ENCODE peak calls at places on chromosomes 4 and X, in nine cellular contexts. Z is stimulated activated CD4-positive, alpha-beta T cell treated with anti-CD3 and anti-CD28 coated beads, Interleukin-2, amount 100 ng/mL, for 48 hours; I is NCI-H2171 treated with DMSO at 0.1 percent for 48 hours; V is suprapubic skin; S is SK-MEL-5; T is spleen; D is sciatic nerve; A is colonic mucosa; M is hippocampal formation. R is an unnamed sample.

GRCh38 chrX:23901065-23901464 is 6.7 kb downstream of the APOO start:
- DNase-seq in V (no peak), I (no peak), Z (no peak), M (no peak), T (no peak), D (no peak), S (peak; percentile 76), A (no peak), R (peak; percentile 39)

GRCh38 chrX:17007134-17007768 is 60.8 kb downstream of the REPS2 start:
- DNase-seq in T (no peak), V (no peak), S (peak; percentile 47), I (no peak), M (peak; percentile 19), Z (no peak), D (no peak), A (no peak), R (peak; percentile 29)

GRCh38 chr4:123564758-123565346 is 168.3 kb downstream of the SPRY1 start:
- DNase-seq in T (no peak), D (no peak), A (peak; percentile 80), Z (peak; percentile 19), M (peak; percentile 24), S (peak; percentile 94), V (no peak), I (peak; percentile 53), R (peak; percentile 81)

GRCh38 chr4:86927843-86928395 is 6.9 kb upstream of the AFF1 start:
- DNase-seq in Z (no peak), I (no peak), V (no peak), A (no peak), M (no peak), D (no peak), T (no peak), S (no peak), R (peak; percentile 12)

GRCh38 chr4:385934-386707 is 48.5 kb downstream of the ZNF141 start:
- DNase-seq in S (no peak), Z (no peak), T (no peak), V (no peak), I (no peak), M (no peak), A (no peak), D (no peak), R (no peak)

GRCh38 chr4:3312362-3312761 is 19.5 kb downstream of the RGS12 start:
- DNase-seq in V (no peak), Z (no peak), T (peak; percentile 14), S (no peak), A (no peak), I (no peak), M (no peak), D (no peak), R (no peak)

GRCh38 chr4:169615467-169616106 is 3.2 kb upstream of the NEK1 start:
- DNase-seq in A (no peak), V (no peak), T (no peak), D (no peak), Z (no peak), S (peak; percentile 17), M (no peak), I (no peak), R (no peak)

GRCh38 chrX:108699368-108699767 is 37.0 kb downstream of the IRS4 start:
- DNase-seq in A (no peak), I (peak; percentile 3), S (peak; percentile 75), V (no peak), T (no peak), M (no peak), Z (no peak), D (no peak), R (peak; percentile 7)

GRCh38 chr4:2472187-2472586 is 3.3 kb downstream of the RNF4 start:
- DNase-seq in I (no peak), T (peak; percentile 15), M (no peak), S (no peak), Z (no peak), A (no peak), V (no peak), D (no peak), R (no peak)

GRCh38 chr4:15003441-15003890 is 1.2 kb downstream of the CPEB2 start:
- DNase-seq in I (no peak), T (peak; percentile 95), D (peak; percentile 73), Z (peak; percentile 36), V (peak; percentile 82), A (peak; percentile 54), M (peak; percentile 43), S (no peak), R (peak; percentile 39)

GRCh38 chr4:109411964-109412363 is 21.7 kb upstream of the SEC24B start:
- DNase-seq in A (no peak), T (no peak), Z (no peak), D (no peak), M (peak; percentile 10), V (no peak), S (peak; percentile 32), I (no peak), R (no peak)

GRCh38 chr4:20603671-20604313 is 96.5 kb upstream of the PACRGL start:
- DNase-seq in S (no peak), M (no peak), T (no peak), I (no peak), V (no peak), A (no peak), D (no peak), Z (no peak), R (no peak)

GRCh38 chr4:2796261-2797187 is 3.6 kb downstream of the SH3BP2 start:
- DNase-seq in A (peak; percentile 90), D (peak; percentile 77), Z (no peak), M (no peak), V (peak; percentile 78), T (peak; percentile 83), I (no peak), S (no peak), R (no peak)

GRCh38 chr4:24791043-24791442 is 4.3 kb upstream of the SOD3 start:
- DNase-seq in D (no peak), I (no peak), V (no peak), S (no peak), T (no peak), M (no peak), A (no peak), Z (no peak), R (no peak)

GRCh38 chr4:23930750-23931488 is 41.1 kb upstream of the PPARGC1A start:
- DNase-seq in A (peak; percentile 40), T (no peak), I (no peak), V (peak; percentile 90), M (peak; percentile 22), D (no peak), S (peak; percentile 95), Z (no peak), R (no peak)

GRCh38 chrX:133444952-133445831 is 29.9 kb upstream of the GPC4 start:
- DNase-seq in I (peak; percentile 77), T (no peak), Z (no peak), S (peak; percentile 43), D (no peak), V (no peak), M (no peak), A (peak; percentile 34), R (peak; percentile 15)

GRCh38 chr4:175540151-175540550 is 271.9 kb downstream of the GPM6A start:
- DNase-seq in I (no peak), M (no peak), S (no peak), V (no peak), D (no peak), A (no peak), Z (no peak), T (no peak), R (no peak)

GRCh38 chrX:150704030-150704613 is 10.9 kb downstream of the MTMR1 start:
- DNase-seq in Z (peak; percentile 5), T (no peak), I (no peak), M (no peak), V (no peak), A (no peak), D (no peak), S (no peak), R (no peak)

GRCh38 chr4:185219551-185220344 is 10.3 kb downstream of the SNX25 start:
- DNase-seq in D (peak; percentile 67), Z (no peak), V (no peak), I (peak; percentile 48), T (no peak), S (no peak), A (peak; percentile 64), M (no peak), R (no peak)

GRCh38 chr4:20960291-20960690 is 260.0 kb downstream of the PACRGL start:
- DNase-seq in D (no peak), A (no peak), S (no peak), Z (no peak), T (no peak), V (no peak), M (no peak), I (no peak), R (no peak)

GRCh38 chrX:40058719-40059118 is 39.0 kb downstream of the BCOR start:
- DNase-seq in D (no peak), M (no peak), V (no peak), S (no peak), I (no peak), T (no peak), Z (no peak), A (peak; percentile 62), R (no peak)

GRCh38 chrX:72060196-72060974 is 71.3 kb downstream of the RTL5 start:
- DNase-seq in M (peak; percentile 18), S (no peak), I (no peak), D (no peak), T (no peak), V (no peak), Z (no peak), A (no peak), R (no peak)

GRCh38 chr4:52091811-52092210 is 40.7 kb downstream of the SPATA18 start:
- DNase-seq in M (no peak), Z (no peak), S (no peak), A (peak; percentile 21), D (no peak), T (no peak), I (no peak), V (no peak), R (no peak)

GRCh38 chrX:48648299-48648698 is 35.3 kb upstream of the WAS start:
- DNase-seq in S (peak; percentile 55), T (peak; percentile 73), M (peak; percentile 17), V (no peak), D (no peak), Z (no peak), A (peak; percentile 22), I (peak; percentile 70), R (peak; percentile 20)

R was measured in Caco-2.